ENCODE peak calls at places on chromosome 22, in eight cellular contexts. A is bronchial epithelial cell, U is fibroblast of pulmonary artery, D is Peyer's patch, Z is cardiac muscle cell, P is pancreas, V is IMR-90, H is OCI-LY7. L is an unnamed sample.

GRCh38 chr22:24465566-24465965 is 29.6 kb upstream of the UPB1 start:
- DNase-seq in A (peak), H (no peak), U (peak), P (no peak), V (peak), Z (peak), D (no peak), L (peak)

GRCh38 chr22:22369962-22370265 is 125.3 kb downstream of the VPREB1 start:
- DNase-seq in V (no peak), Z (no peak), P (no peak), A (no peak), U (no peak), D (peak), H (peak), L (no peak)

GRCh38 chr22:29041408-29041807 is 20.2 kb downstream of the C22orf31 start:
- DNase-seq in P (no peak), Z (peak), A (no peak), U (peak), H (no peak), V (peak), D (no peak), L (no peak)

GRCh38 chr22:17191163-17191562 is 28.1 kb downstream of the ADA2 start:
- DNase-seq in V (peak), U (no peak), D (no peak), Z (peak), A (no peak), P (no peak), H (no peak), L (peak)

GRCh38 chr22:23772315-23773246 is at the start of gene MMP11:
- DNase-seq in U (no peak), D (peak), V (no peak), P (peak), H (peak), A (no peak), Z (peak), L (no peak)

GRCh38 chr22:49215840-49216239 is 611.8 kb downstream of the BRD1 start:
- DNase-seq in A (no peak), D (peak), Z (no peak), U (no peak), P (no peak), V (no peak), H (no peak), L (no peak)

GRCh38 chr22:41687901-41688364 is 734 bp downstream of the SNU13 start:
- DNase-seq in H (peak), D (peak), P (no peak), V (peak), U (peak), A (no peak), Z (peak), L (no peak)

GRCh38 chr22:32602154-32602553 is 127.5 kb downstream of the FBXO7 start:
- DNase-seq in Z (no peak), V (no peak), D (no peak), U (no peak), A (no peak), H (no peak), P (no peak), L (no peak)

GRCh38 chr22:48372395-48372794 is 1455.3 kb downstream of the BRD1 start:
- DNase-seq in A (no peak), H (no peak), U (no peak), D (peak), V (no peak), P (no peak), Z (no peak), L (no peak)

GRCh38 chr22:22692707-22693530 is 48.5 kb downstream of the GGTLC2 start:
- DNase-seq in Z (peak), H (peak), D (peak), A (peak), U (peak), P (peak), V (peak), L (no peak)

GRCh38 chr22:39297490-39298193 is 21.8 kb downstream of the RPL3 start:
- DNase-seq in H (peak), P (no peak), U (no peak), A (no peak), V (no peak), Z (no peak), D (peak), L (no peak)

GRCh38 chr22:17007257-17007656 is 765 bp downstream of the GAB4 start:
- DNase-seq in D (no peak), H (no peak), Z (no peak), V (no peak), P (no peak), A (no peak), U (no peak), L (no peak)

GRCh38 chr22:25161916-25162530 is 37.6 kb upstream of the CRYBB3 start:
- DNase-seq in H (no peak), A (no peak), P (no peak), D (no peak), U (no peak), Z (no peak), V (no peak), L (no peak)

GRCh38 chr22:32700186-32700882 is 101.2 kb upstream of the TIMP3 start:
- DNase-seq in H (no peak), A (peak), P (no peak), Z (peak), V (peak), D (no peak), U (peak), L (no peak)

GRCh38 chr22:29199702-29200400 is 5.8 kb upstream of the EMID1 start:
- DNase-seq in A (no peak), U (no peak), V (no peak), H (no peak), D (no peak), P (no peak), Z (no peak), L (no peak)

GRCh38 chr22:28430656-28431055 is 249.0 kb downstream of the TTC28 start:
- DNase-seq in H (no peak), P (no peak), Z (no peak), A (no peak), U (no peak), D (no peak), V (no peak), L (no peak)

GRCh38 chr22:50098052-50098451 is 8.2 kb downstream of the MOV10L1 start:
- DNase-seq in Z (no peak), D (no peak), A (no peak), U (no peak), V (no peak), P (no peak), H (no peak), L (no peak)

GRCh38 chr22:41445171-41446056 is 1.2 kb downstream of the TOB2 start:
- DNase-seq in U (peak), V (no peak), A (peak), D (peak), H (peak), Z (no peak), P (peak), L (no peak)

GRCh38 chr22:41499624-41500280 is 30.8 kb downstream of the ACO2 start:
- DNase-seq in H (no peak), D (peak), Z (no peak), U (no peak), V (no peak), A (no peak), P (no peak), L (no peak)

GRCh38 chr22:39173787-39174497 is 21.5 kb upstream of the CBX7 start:
- DNase-seq in V (no peak), A (no peak), U (no peak), H (no peak), P (no peak), Z (peak), D (peak), L (no peak)

GRCh38 chr22:48895831-48896765 is 931.6 kb downstream of the BRD1 start:
- DNase-seq in D (no peak), P (no peak), U (no peak), Z (no peak), H (no peak), V (no peak), A (no peak), L (no peak)

GRCh38 chr22:50084570-50084969 is 656 bp downstream of the MLC1 start:
- DNase-seq in P (no peak), H (no peak), D (no peak), U (no peak), A (no peak), V (no peak), Z (no peak), L (no peak)

GRCh38 chr22:17712441-17712840 is 61.8 kb downstream of the BID start:
- DNase-seq in Z (peak), H (no peak), V (peak), P (no peak), U (peak), A (peak), D (no peak), L (no peak)

GRCh38 chr22:32720924-32721323 is 80.6 kb upstream of the TIMP3 start:
- DNase-seq in H (no peak), U (peak), V (peak), D (no peak), P (no peak), Z (peak), A (peak), L (no peak)

GRCh38 chr22:44952863-44953790 is 56.7 kb downstream of the PHF21B start:
- DNase-seq in Z (no peak), U (no peak), H (peak), P (no peak), D (no peak), V (no peak), A (no peak), L (no peak)

GRCh38 chr22:27625769-27626674 is 175.5 kb downstream of the MN1 start:
- DNase-seq in H (no peak), P (no peak), U (no peak), V (no peak), A (no peak), Z (no peak), D (no peak), L (no peak)

GRCh38 chr22:40436460-40437431 is 66.4 kb downstream of the SGSM3 start:
- DNase-seq in H (peak), A (peak), V (peak), D (peak), P (no peak), U (peak), Z (peak), L (peak)

GRCh38 chr22:40444483-40444787 is 74.0 kb downstream of the SGSM3 start:
- DNase-seq in U (no peak), A (no peak), D (no peak), V (no peak), Z (no peak), P (no peak), H (no peak), L (no peak)

GRCh38 chr22:40443675-40444482 is 73.5 kb downstream of the SGSM3 start:
- DNase-seq in P (no peak), V (no peak), A (no peak), Z (peak), U (no peak), H (no peak), D (no peak), L (no peak)

GRCh38 chr22:40446203-40446602 is 75.8 kb downstream of the SGSM3 start:
- DNase-seq in D (no peak), U (no peak), Z (no peak), H (no peak), A (no peak), V (no peak), P (no peak), L (no peak)

GRCh38 chr22:40441761-40442364 is 71.5 kb downstream of the SGSM3 start:
- DNase-seq in P (no peak), A (no peak), D (no peak), U (no peak), Z (peak), H (no peak), V (no peak), L (no peak)
- H3K4me3 ChIP-seq in P (no peak), A (no peak), D (no peak), U (no peak), Z (no peak), H (no peak), V (no peak), L (no peak)

GRCh38 chr22:19948057-19948760 is 6.6 kb upstream of the TXNRD2 start:
- DNase-seq in A (no peak), D (no peak), V (no peak), Z (no peak), U (no peak), H (no peak), P (no peak), L (no peak)
- TF ChIP-seq CTCF in A (no peak), D (no peak), V (no peak), Z (no peak), U (no peak), H (no peak), P (peak), L (no peak)

DNA sequence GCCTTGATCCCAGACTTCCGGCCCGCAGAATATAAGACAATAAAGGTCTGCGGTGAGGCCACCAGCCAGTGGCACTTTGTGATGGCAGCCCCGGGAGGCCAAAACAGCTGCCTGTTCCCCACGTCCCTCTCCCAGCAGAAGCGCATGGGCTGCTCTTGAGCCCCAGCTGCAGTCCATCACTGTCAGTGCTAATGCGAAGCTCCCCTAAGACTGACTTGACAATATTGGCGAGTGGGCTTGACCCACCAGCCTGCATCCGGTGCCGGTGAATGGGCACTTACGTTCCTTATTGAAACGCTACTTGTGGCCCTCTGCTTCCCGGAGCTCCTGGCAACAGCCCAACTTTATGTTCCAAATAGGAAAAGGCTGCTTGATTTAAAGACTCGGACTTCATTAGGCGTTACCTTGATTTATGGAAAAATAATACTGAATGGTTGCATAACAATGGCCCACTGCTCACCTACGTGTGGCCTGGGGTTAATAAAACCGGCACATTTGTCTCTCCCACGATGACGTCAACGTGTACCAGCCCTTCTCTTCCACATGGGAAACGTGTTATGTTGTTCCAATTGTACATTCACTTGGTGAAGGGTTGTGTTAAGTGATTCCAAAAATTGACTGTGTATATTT is 93.4 kb upstream of the SEPTIN5 start:
- DNase-seq in A (no peak), H (no peak), P (no peak), Z (peak), V (no peak), D (no peak), U (peak), L (no peak)
- H3K4me3 ChIP-seq in A (no peak), H (no peak), P (no peak), Z (no peak), V (no peak), D (no peak), U (no peak), L (no peak)

GRCh38 chr22:46830001-46830715 is 67.7 kb downstream of the TBC1D22A start:
- DNase-seq in D (no peak), V (peak), P (no peak), H (no peak), A (peak), U (peak), Z (peak), L (no peak)

GRCh38 chr22:46830841-46831240 is 68.4 kb downstream of the TBC1D22A start:
- DNase-seq in A (no peak), Z (no peak), P (no peak), D (no peak), V (peak), U (no peak), H (no peak), L (no peak)

GRCh38 chr22:46835288-46835687 is 72.8 kb downstream of the TBC1D22A start:
- DNase-seq in A (no peak), Z (no peak), D (no peak), P (no peak), H (no peak), U (no peak), V (no peak), L (no peak)

GRCh38 chr22:46835693-46836092 is 73.2 kb downstream of the TBC1D22A start:
- DNase-seq in Z (no peak), H (no peak), V (no peak), D (no peak), U (no peak), P (no peak), A (no peak), L (no peak)

GRCh38 chr22:46833228-46833627 is 70.8 kb downstream of the TBC1D22A start:
- DNase-seq in V (peak), A (peak), D (no peak), P (no peak), U (peak), H (peak), Z (peak), L (no peak)
- TF ChIP-seq CTCF in V (peak), A (peak), D (no peak), P (peak), U (peak), H (peak), Z (peak), L (peak)

GRCh38 chr22:35661377-35661937 is 13.2 kb downstream of the APOL6 start:
- DNase-seq in A (peak), H (no peak), U (no peak), D (no peak), Z (no peak), V (peak), P (no peak), L (no peak)

GRCh38 chr22:35657571-35658312 is 9.5 kb downstream of the APOL6 start:
- DNase-seq in V (no peak), Z (no peak), U (peak), H (no peak), A (no peak), D (no peak), P (no peak), L (no peak)

GRCh38 chr22:35664955-35665577 is 16.8 kb downstream of the APOL6 start:
- DNase-seq in Z (no peak), A (no peak), U (no peak), D (no peak), P (no peak), V (no peak), H (peak), L (no peak)

DNA sequence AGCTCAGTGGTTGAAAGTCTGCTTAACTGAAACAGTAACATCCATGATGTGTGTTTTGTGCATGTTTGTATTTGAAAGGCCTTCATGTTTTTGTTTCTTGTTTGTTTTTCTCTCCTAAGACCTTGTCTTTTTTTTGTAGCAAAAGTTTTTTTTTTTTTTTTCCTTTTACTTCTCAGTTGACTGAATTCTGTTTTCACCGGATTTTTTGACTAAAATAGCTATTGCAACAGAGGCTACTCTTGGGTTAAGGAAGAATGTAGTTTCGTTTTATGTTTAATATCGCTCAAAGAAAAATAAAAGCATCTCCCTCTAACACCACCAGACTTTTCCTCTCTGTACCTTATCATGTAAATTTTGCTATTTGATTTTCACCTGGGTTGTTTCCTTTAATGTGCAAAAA is 15.1 kb downstream of the APOL6 start:
- DNase-seq in D (no peak), V (no peak), A (no peak), H (no peak), Z (peak), P (no peak), U (peak), L (no peak)
- H3K4me3 ChIP-seq in D (no peak), V (no peak), A (no peak), H (no peak), Z (no peak), P (no peak), U (no peak), L (no peak)

GRCh38 chr22:42969348-42969975 is 45.5 kb downstream of the PACSIN2 start:
- DNase-seq in V (peak), A (peak), D (no peak), U (peak), P (no peak), Z (peak), H (no peak), L (peak)

GRCh38 chr22:42966389-42966998 is 48.5 kb downstream of the PACSIN2 start:
- DNase-seq in H (no peak), P (no peak), A (no peak), V (no peak), D (no peak), U (no peak), Z (no peak), L (no peak)

GRCh38 chr22:42970029-42970428 is 44.9 kb downstream of the PACSIN2 start:
- DNase-seq in V (no peak), P (no peak), U (no peak), A (peak), H (no peak), D (no peak), Z (no peak), L (no peak)

GRCh38 chr22:42967005-42967404 is 47.9 kb downstream of the PACSIN2 start:
- DNase-seq in A (no peak), H (no peak), U (no peak), D (no peak), V (no peak), P (no peak), Z (no peak), L (no peak)

DNA sequence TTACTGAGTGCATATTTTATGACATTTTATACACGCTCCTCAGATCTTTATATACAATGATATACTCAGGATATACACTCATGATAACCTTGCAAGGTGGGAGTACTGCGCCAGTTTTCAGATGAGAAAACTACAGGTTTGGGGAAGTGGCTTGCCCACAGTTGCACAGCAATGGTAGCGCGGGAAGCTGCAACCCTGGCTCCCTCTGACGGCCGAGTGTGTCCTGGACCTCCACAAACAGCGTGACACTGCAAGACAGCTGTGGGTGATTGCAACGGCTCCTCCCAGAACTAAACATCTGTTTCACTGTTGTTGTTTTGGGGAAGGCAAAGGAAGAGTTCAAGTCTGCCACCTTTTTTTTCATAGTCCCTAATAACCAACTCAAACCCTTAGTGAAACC is 47.0 kb downstream of the PACSIN2 start:
- DNase-seq in D (peak), P (no peak), V (no peak), U (no peak), H (no peak), Z (no peak), A (no peak), L (no peak)
- TF ChIP-seq CTCF in D (peak), P (no peak), V (no peak), U (no peak), H (no peak), Z (no peak), A (no peak), L (peak)